ENCODE peak calls at places on chromosomes 3 and 15, in four cellular contexts. V, C, T and U are unnamed samples.
A peak's percentile ranks its signal among the peaks of the same experiment; 100 is the strongest.

GRCh38 chr3:55607844-55608243 is 120.7 kb upstream of the WNT5A start:
- DNase-seq in V (no peak), C (no peak), T (no peak), U (no peak)

GRCh38 chr3:40971191-40972168 is 227.8 kb upstream of the CTNNB1 start:
- DNase-seq in V (peak; percentile 96), C (peak; percentile 99), T (peak; percentile 65), U (peak; percentile 99)

GRCh38 chr15:31402511-31403056 is 75.9 kb downstream of the KLF13 start:
- DNase-seq in V (no peak), C (no peak), T (no peak), U (peak; percentile 81)

GRCh38 chr3:20043398-20043797 is 3.2 kb downstream of the KAT2B start:
- DNase-seq in V (no peak), C (no peak), T (no peak), U (peak; percentile 17)

GRCh38 chr3:124558898-124559649 is 171.2 kb upstream of the UMPS start:
- DNase-seq in V (peak; percentile 91), C (peak; percentile 77), T (peak; percentile 86), U (peak; percentile 93)

GRCh38 chr3:196357905-196358304 is 19.7 kb upstream of the TM4SF19 start:
- DNase-seq in V (no peak), C (no peak), T (no peak), U (no peak)

GRCh38 chr3:35965908-35966307 is 326.6 kb downstream of the ARPP21 start:
- DNase-seq in V (peak; percentile 75), C (peak; percentile 14), T (peak; percentile 1), U (peak; percentile 60)

GRCh38 chr15:89912145-89912673 is 543 bp downstream of the ARPIN start:
- DNase-seq in V (peak; percentile 35), C (no peak), T (no peak), U (no peak)

GRCh38 chr3:32391643-32392529 is at the start of gene CMTM7:
- DNase-seq in V (peak; percentile 89), C (peak; percentile 80), T (no peak), U (peak; percentile 22)

GRCh38 chr3:98556164-98557130 is 24.7 kb downstream of the GPR15 start:
- DNase-seq in V (no peak), C (no peak), T (no peak), U (peak; percentile 36)

GRCh38 chr3:151009981-151010380 is 37.5 kb upstream of the CLRN1 start:
- DNase-seq in V (no peak), C (peak; percentile 4), T (no peak), U (no peak)

GRCh38 chr3:190121061-190121765 is 516 bp upstream of the P3H2 start:
- DNase-seq in V (no peak), C (no peak), T (no peak), U (no peak)

GRCh38 chr15:67998599-67999122 is 55.5 kb upstream of the PIAS1 start:
- DNase-seq in V (peak; percentile 85), C (peak; percentile 71), T (no peak), U (peak; percentile 37)

GRCh38 chr3:189322339-189322738 is 150.6 kb downstream of the TPRG1 start:
- DNase-seq in V (no peak), C (no peak), T (no peak), U (no peak)

GRCh38 chr3:142999881-143000280 is 1.5 kb upstream of the U2SURP start:
- DNase-seq in V (peak; percentile 36), C (peak; percentile 15), T (no peak), U (no peak)

GRCh38 chr15:85035980-85036379 is 54.3 kb downstream of the PDE8A start:
- DNase-seq in V (peak; percentile 18), C (no peak), T (no peak), U (no peak)

GRCh38 chr3:194367992-194368841 is 1.3 kb downstream of the LRRC15 start:
- DNase-seq in V (no peak), C (no peak), T (no peak), U (no peak)

GRCh38 chr3:5431142-5431541 is 243.6 kb downstream of the EDEM1 start:
- DNase-seq in V (no peak), C (no peak), T (no peak), U (no peak)

GRCh38 chr15:90909976-90910375 is 6.9 kb downstream of the MAN2A2 start:
- DNase-seq in V (no peak), C (no peak), T (no peak), U (no peak)

GRCh38 chr3:127211118-127212060 is 18.5 kb downstream of the PRR23E start:
- DNase-seq in V (no peak), C (no peak), T (no peak), U (no peak)

GRCh38 chr3:184177331-184177731 is 2.7 kb downstream of the AP2M1 start:
- DNase-seq in V (no peak), C (no peak), T (no peak), U (peak; percentile 48)

GRCh38 chr3:30535515-30535914 is 70.9 kb upstream of the TGFBR2 start:
- DNase-seq in V (no peak), C (no peak), T (no peak), U (no peak)

GRCh38 chr15:64010719-64011118 is 35.6 kb downstream of the DAPK2 start:
- DNase-seq in V (peak; percentile 79), C (peak; percentile 95), T (no peak), U (peak; percentile 96)

GRCh38 chr3:132659370-132660055 is at the start of gene ACAD11:
- DNase-seq in V (peak; percentile 52), C (peak; percentile 71), T (peak; percentile 15), U (peak; percentile 71)

GRCh38 chr3:38580450-38581382 is 68.8 kb downstream of the SCN5A start:
- DNase-seq in V (no peak), C (no peak), T (no peak), U (no peak)

GRCh38 chr3:32401541-32402052 is 9.9 kb downstream of the CMTM7 start:
- DNase-seq in V (peak; percentile 87), C (peak; percentile 71), T (no peak), U (peak; percentile 61)

GRCh38 chr3:46280105-46280797 is 38.0 kb downstream of the CCR3 start:
- DNase-seq in V (peak; percentile 94), C (peak; percentile 84), T (no peak), U (peak; percentile 66)

GRCh38 chr15:81323559-81323943 is 390 bp downstream of the STARD5 start:
- DNase-seq in V (no peak), C (no peak), T (no peak), U (no peak)

GRCh38 chr15:95300958-95301357 is 1029.5 kb upstream of the NR2F2 start:
- DNase-seq in V (peak; percentile 76), C (no peak), T (no peak), U (no peak)

GRCh38 chr3:111572061-111572460 is 23.1 kb downstream of the ZBED2 start:
- DNase-seq in V (no peak), C (no peak), T (no peak), U (no peak)

GRCh38 chr3:139935071-139935865 is at the start of gene CLSTN2:
- DNase-seq in V (no peak), C (peak; percentile 59), T (no peak), U (peak; percentile 53)

GRCh38 chr15:71651750-71652186 is 158.6 kb upstream of the NR2E3 start:
- DNase-seq in V (peak; percentile 75), C (peak; percentile 65), T (peak; percentile 66), U (peak; percentile 17)

GRCh38 chr3:9846231-9846630 is 2.4 kb upstream of the RPUSD3 start:
- DNase-seq in V (no peak), C (no peak), T (no peak), U (no peak)

GRCh38 chr15:57550640-57551039 is 41.1 kb upstream of the MYZAP start:
- DNase-seq in V (peak; percentile 68), C (no peak), T (no peak), U (no peak)

GRCh38 chr15:57552678-57553334 is 38.9 kb upstream of the MYZAP start:
- DNase-seq in V (no peak), C (no peak), T (no peak), U (no peak)

GRCh38 chr15:57549935-57550334 is 41.8 kb upstream of the MYZAP start:
- DNase-seq in V (no peak), C (no peak), T (no peak), U (no peak)

GRCh38 chr15:57553526-57553925 is 38.2 kb upstream of the MYZAP start:
- DNase-seq in V (no peak), C (no peak), T (no peak), U (no peak)

GRCh38 chr15:57551717-57552677 is 39.7 kb upstream of the MYZAP start:
- DNase-seq in V (peak; percentile 90), C (peak; percentile 53), T (peak; percentile 38), U (peak; percentile 70)
- H3K27ac ChIP-seq in V (peak overlapping the region; percentile 68), C (peak overlapping the region; percentile 49), T (peak overlapping the region; percentile 75), U (peak overlapping the region; percentile 58)

GRCh38 chr3:47852604-47853397 is 49.9 kb downstream of the DHX30 start:
- DNase-seq in V (no peak), C (no peak), T (no peak), U (no peak)

GRCh38 chr3:47855461-47856383 is 52.8 kb downstream of the DHX30 start:
- DNase-seq in V (no peak), C (no peak), T (no peak), U (no peak)

GRCh38 chr3:47854267-47854666 is 51.3 kb downstream of the DHX30 start:
- DNase-seq in V (no peak), C (no peak), T (no peak), U (no peak)

GRCh38 chr3:47856669-47857068 is 53.7 kb downstream of the DHX30 start:
- DNase-seq in V (no peak), C (no peak), T (no peak), U (no peak)

DNA sequence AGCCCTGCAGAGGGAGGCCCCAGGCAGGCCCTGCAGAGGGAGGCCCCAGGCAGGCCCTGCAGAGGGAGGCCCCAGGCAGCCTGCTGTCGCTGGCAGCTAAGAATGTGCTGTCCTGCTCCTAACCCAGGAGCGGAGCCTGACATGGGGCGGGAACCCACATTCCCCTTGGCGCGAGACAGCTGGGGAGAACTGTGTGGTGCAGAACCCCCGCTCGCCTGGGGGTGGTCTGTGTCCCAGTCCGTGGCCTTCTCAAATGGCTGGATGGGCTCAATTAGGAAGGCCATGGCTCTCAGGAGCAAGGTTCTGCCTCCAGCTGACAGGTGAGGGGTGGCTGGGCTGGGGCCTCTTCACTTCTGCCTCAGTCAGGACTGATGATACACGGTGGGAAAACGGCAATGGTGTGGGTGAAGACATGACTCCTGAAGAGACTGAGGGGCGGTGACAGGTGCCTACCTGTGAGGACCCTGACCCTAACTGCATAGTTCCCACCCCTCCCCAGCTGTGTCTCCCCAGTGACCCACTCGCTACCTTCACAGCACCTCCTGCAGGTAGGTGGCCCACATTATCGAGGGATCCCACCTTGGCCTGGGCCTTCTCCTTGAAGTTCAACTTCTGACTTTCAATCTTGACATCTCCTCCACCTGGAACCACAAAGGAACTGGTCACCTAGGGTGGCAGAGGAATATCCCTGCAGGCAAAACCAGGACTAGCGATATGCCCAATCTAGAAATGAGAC is 52.0 kb downstream of the DHX30 start:
- DNase-seq in V (no peak), C (no peak), T (no peak), U (no peak)
- TF ChIP-seq CTCF in V (no peak), C (no peak), T (no peak), U (no peak)

GRCh38 chr3:29452923-29453277 is 172.0 kb downstream of the RBMS3 start:
- DNase-seq in V (no peak), C (no peak), T (no peak), U (no peak)
- H3K27ac ChIP-seq in V (no peak overlapping the region), C (peak overlapping the region; percentile 91), T (no peak overlapping the region), U (no peak overlapping the region)

GRCh38 chr3:113275876-113276580 is 64.7 kb downstream of the BOC start:
- DNase-seq in V (peak; percentile 55), C (peak; percentile 70), T (no peak), U (peak; percentile 53)
- TF ChIP-seq CTCF in V (peak; percentile 43), C (peak; percentile 14), T (peak; percentile 25), U (peak; percentile 54)

DNA sequence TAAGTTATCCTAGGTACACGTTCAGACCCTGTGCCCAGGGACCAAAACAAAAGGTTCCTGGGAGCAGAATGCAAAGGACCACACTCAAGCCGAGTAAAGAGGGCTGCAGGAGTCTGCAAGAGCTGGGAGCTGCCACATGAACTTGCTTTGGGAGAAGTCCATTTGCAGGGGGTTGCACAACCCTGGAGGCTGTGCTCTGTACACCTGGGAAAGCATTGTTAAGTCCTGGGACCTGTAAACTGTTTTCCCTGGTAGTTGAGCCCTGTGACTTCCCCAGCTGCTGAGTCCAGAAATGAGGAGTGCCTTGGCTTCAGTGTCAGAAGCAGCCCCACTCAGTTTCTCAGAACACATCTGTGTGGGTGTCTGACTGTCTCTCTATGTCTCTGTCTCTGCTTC is 102.2 kb upstream of the TPM1 start:
- DNase-seq in V (no peak), C (no peak), T (no peak), U (no peak)
- H3K27ac ChIP-seq in V (peak overlapping the region; percentile 36), C (peak overlapping the region; percentile 48), T (peak overlapping the region; percentile 89), U (peak overlapping the region; percentile 99)